ENCODE peak calls at places on chromosomes 1 and 21, in nine cellular contexts. One of them, this sample, is unnamed.

GRCh38 chr1:27658951-27659496 is 13.0 kb downstream of the IFI6 start:
- DNase-seq in AG09319: no peak
- DNase-seq in EL: peak
- DNase-seq in NCI-H1092 treated with DMSO at 0.1 percent for 48 hours: no peak
- DNase-seq in HCT116: no peak
- DNase-seq in activated CD8-positive, alpha-beta memory T cell treated with anti-CD3 and anti-CD28 coated beads for 24 hours: peak
- DNase-seq in HAP-1: peak
- DNase-seq in Peyer's patch: peak
- DNase-seq in stimulated activated CD8-positive, alpha-beta memory T cell treated with anti-CD3 and anti-CD28 coated beads, Interleukin-2, amount 100 ng/mL, for 1 hour: no peak
- DNase-seq in this sample: no peak

GRCh38 chr1:55926906-55927471 is 652.4 kb downstream of the PLPP3 start:
- DNase-seq in Peyer's patch: no peak
- DNase-seq in HCT116: no peak
- DNase-seq in stimulated activated CD8-positive, alpha-beta memory T cell treated with anti-CD3 and anti-CD28 coated beads, Interleukin-2, amount 100 ng/mL, for 1 hour: no peak
- DNase-seq in HAP-1: no peak
- DNase-seq in NCI-H1092 treated with DMSO at 0.1 percent for 48 hours: no peak
- DNase-seq in EL: no peak
- DNase-seq in activated CD8-positive, alpha-beta memory T cell treated with anti-CD3 and anti-CD28 coated beads for 24 hours: no peak
- DNase-seq in AG09319: no peak
- DNase-seq in this sample: no peak

GRCh38 chr1:77484926-77485325 is 197.5 kb downstream of the ZZZ3 start:
- DNase-seq in HAP-1: no peak
- DNase-seq in AG09319: no peak
- DNase-seq in EL: no peak
- DNase-seq in HCT116: no peak
- DNase-seq in Peyer's patch: no peak
- DNase-seq in stimulated activated CD8-positive, alpha-beta memory T cell treated with anti-CD3 and anti-CD28 coated beads, Interleukin-2, amount 100 ng/mL, for 1 hour: no peak
- DNase-seq in activated CD8-positive, alpha-beta memory T cell treated with anti-CD3 and anti-CD28 coated beads for 24 hours: no peak
- DNase-seq in NCI-H1092 treated with DMSO at 0.1 percent for 48 hours: no peak
- DNase-seq in this sample: no peak

GRCh38 chr1:56359036-56359435 is 220.3 kb downstream of the PLPP3 start:
- DNase-seq in HCT116: no peak
- DNase-seq in NCI-H1092 treated with DMSO at 0.1 percent for 48 hours: no peak
- DNase-seq in Peyer's patch: no peak
- DNase-seq in stimulated activated CD8-positive, alpha-beta memory T cell treated with anti-CD3 and anti-CD28 coated beads, Interleukin-2, amount 100 ng/mL, for 1 hour: no peak
- DNase-seq in AG09319: no peak
- DNase-seq in HAP-1: no peak
- DNase-seq in EL: no peak
- DNase-seq in activated CD8-positive, alpha-beta memory T cell treated with anti-CD3 and anti-CD28 coated beads for 24 hours: no peak
- DNase-seq in this sample: no peak

GRCh38 chr1:12539705-12540579 is 78.1 kb downstream of the DHRS3 start:
- DNase-seq in stimulated activated CD8-positive, alpha-beta memory T cell treated with anti-CD3 and anti-CD28 coated beads, Interleukin-2, amount 100 ng/mL, for 1 hour: no peak
- DNase-seq in Peyer's patch: peak
- DNase-seq in EL: peak
- DNase-seq in AG09319: peak
- DNase-seq in HAP-1: no peak
- DNase-seq in activated CD8-positive, alpha-beta memory T cell treated with anti-CD3 and anti-CD28 coated beads for 24 hours: no peak
- DNase-seq in HCT116: peak
- DNase-seq in NCI-H1092 treated with DMSO at 0.1 percent for 48 hours: no peak
- DNase-seq in this sample: peak

GRCh38 chr1:227541796-227542152 is 21.6 kb upstream of the ZNF678 start:
- DNase-seq in HAP-1: no peak
- DNase-seq in activated CD8-positive, alpha-beta memory T cell treated with anti-CD3 and anti-CD28 coated beads for 24 hours: no peak
- DNase-seq in stimulated activated CD8-positive, alpha-beta memory T cell treated with anti-CD3 and anti-CD28 coated beads, Interleukin-2, amount 100 ng/mL, for 1 hour: no peak
- DNase-seq in HCT116: no peak
- DNase-seq in EL: no peak
- DNase-seq in Peyer's patch: no peak
- DNase-seq in AG09319: no peak
- DNase-seq in NCI-H1092 treated with DMSO at 0.1 percent for 48 hours: no peak
- DNase-seq in this sample: no peak

GRCh38 chr1:30511563-30512252 is 211.7 kb downstream of the MATN1 start:
- DNase-seq in HAP-1: no peak
- DNase-seq in NCI-H1092 treated with DMSO at 0.1 percent for 48 hours: no peak
- DNase-seq in stimulated activated CD8-positive, alpha-beta memory T cell treated with anti-CD3 and anti-CD28 coated beads, Interleukin-2, amount 100 ng/mL, for 1 hour: no peak
- DNase-seq in AG09319: no peak
- DNase-seq in HCT116: no peak
- DNase-seq in activated CD8-positive, alpha-beta memory T cell treated with anti-CD3 and anti-CD28 coated beads for 24 hours: peak
- DNase-seq in Peyer's patch: no peak
- DNase-seq in EL: peak
- DNase-seq in this sample: no peak

GRCh38 chr1:42936309-42937078 is 22.2 kb downstream of the SLC2A1 start:
- DNase-seq in Peyer's patch: peak
- DNase-seq in stimulated activated CD8-positive, alpha-beta memory T cell treated with anti-CD3 and anti-CD28 coated beads, Interleukin-2, amount 100 ng/mL, for 1 hour: no peak
- DNase-seq in HAP-1: no peak
- DNase-seq in activated CD8-positive, alpha-beta memory T cell treated with anti-CD3 and anti-CD28 coated beads for 24 hours: peak
- DNase-seq in AG09319: no peak
- DNase-seq in HCT116: peak
- DNase-seq in EL: peak
- DNase-seq in NCI-H1092 treated with DMSO at 0.1 percent for 48 hours: no peak
- DNase-seq in this sample: no peak

GRCh38 chr1:38712046-38712445 is 147.5 kb downstream of the RRAGC start:
- DNase-seq in AG09319: no peak
- DNase-seq in stimulated activated CD8-positive, alpha-beta memory T cell treated with anti-CD3 and anti-CD28 coated beads, Interleukin-2, amount 100 ng/mL, for 1 hour: no peak
- DNase-seq in Peyer's patch: no peak
- DNase-seq in EL: no peak
- DNase-seq in activated CD8-positive, alpha-beta memory T cell treated with anti-CD3 and anti-CD28 coated beads for 24 hours: no peak
- DNase-seq in NCI-H1092 treated with DMSO at 0.1 percent for 48 hours: no peak
- DNase-seq in HCT116: no peak
- DNase-seq in HAP-1: no peak
- DNase-seq in this sample: no peak

GRCh38 chr1:226691257-226691656 is 47.8 kb downstream of the ITPKB start:
- DNase-seq in HCT116: no peak
- DNase-seq in EL: no peak
- DNase-seq in NCI-H1092 treated with DMSO at 0.1 percent for 48 hours: no peak
- DNase-seq in HAP-1: no peak
- DNase-seq in Peyer's patch: no peak
- DNase-seq in AG09319: no peak
- DNase-seq in activated CD8-positive, alpha-beta memory T cell treated with anti-CD3 and anti-CD28 coated beads for 24 hours: no peak
- DNase-seq in stimulated activated CD8-positive, alpha-beta memory T cell treated with anti-CD3 and anti-CD28 coated beads, Interleukin-2, amount 100 ng/mL, for 1 hour: no peak
- DNase-seq in this sample: no peak

GRCh38 chr1:25037174-25038074 is 107.3 kb upstream of the RUNX3 start:
- DNase-seq in AG09319: no peak
- DNase-seq in HCT116: peak
- DNase-seq in EL: peak
- DNase-seq in HAP-1: peak
- DNase-seq in activated CD8-positive, alpha-beta memory T cell treated with anti-CD3 and anti-CD28 coated beads for 24 hours: peak
- DNase-seq in stimulated activated CD8-positive, alpha-beta memory T cell treated with anti-CD3 and anti-CD28 coated beads, Interleukin-2, amount 100 ng/mL, for 1 hour: no peak
- DNase-seq in Peyer's patch: peak
- DNase-seq in NCI-H1092 treated with DMSO at 0.1 percent for 48 hours: no peak
- DNase-seq in this sample: peak

GRCh38 chr1:10835423-10836421 is 39.3 kb upstream of the CASZ1 start:
- DNase-seq in HCT116: peak
- DNase-seq in NCI-H1092 treated with DMSO at 0.1 percent for 48 hours: peak
- DNase-seq in Peyer's patch: no peak
- DNase-seq in AG09319: no peak
- DNase-seq in activated CD8-positive, alpha-beta memory T cell treated with anti-CD3 and anti-CD28 coated beads for 24 hours: no peak
- DNase-seq in stimulated activated CD8-positive, alpha-beta memory T cell treated with anti-CD3 and anti-CD28 coated beads, Interleukin-2, amount 100 ng/mL, for 1 hour: no peak
- DNase-seq in HAP-1: peak
- DNase-seq in EL: peak
- DNase-seq in this sample: peak

GRCh38 chr1:28553229-28553930 is 495 bp downstream of the TRNAU1AP start:
- DNase-seq in HCT116: no peak
- DNase-seq in EL: peak
- DNase-seq in HAP-1: peak
- DNase-seq in AG09319: no peak
- DNase-seq in activated CD8-positive, alpha-beta memory T cell treated with anti-CD3 and anti-CD28 coated beads for 24 hours: no peak
- DNase-seq in stimulated activated CD8-positive, alpha-beta memory T cell treated with anti-CD3 and anti-CD28 coated beads, Interleukin-2, amount 100 ng/mL, for 1 hour: no peak
- DNase-seq in NCI-H1092 treated with DMSO at 0.1 percent for 48 hours: peak
- DNase-seq in Peyer's patch: peak
- DNase-seq in this sample: peak

GRCh38 chr1:159163609-159164008 is 7.8 kb upstream of the CADM3 start:
- DNase-seq in EL: no peak
- DNase-seq in Peyer's patch: no peak
- DNase-seq in activated CD8-positive, alpha-beta memory T cell treated with anti-CD3 and anti-CD28 coated beads for 24 hours: no peak
- DNase-seq in HCT116: no peak
- DNase-seq in stimulated activated CD8-positive, alpha-beta memory T cell treated with anti-CD3 and anti-CD28 coated beads, Interleukin-2, amount 100 ng/mL, for 1 hour: no peak
- DNase-seq in AG09319: no peak
- DNase-seq in HAP-1: no peak
- DNase-seq in NCI-H1092 treated with DMSO at 0.1 percent for 48 hours: peak
- DNase-seq in this sample: no peak

GRCh38 chr1:179747611-179748010 is 4.5 kb downstream of the FAM163A start:
- DNase-seq in stimulated activated CD8-positive, alpha-beta memory T cell treated with anti-CD3 and anti-CD28 coated beads, Interleukin-2, amount 100 ng/mL, for 1 hour: no peak
- DNase-seq in HAP-1: no peak
- DNase-seq in HCT116: no peak
- DNase-seq in AG09319: no peak
- DNase-seq in Peyer's patch: no peak
- DNase-seq in NCI-H1092 treated with DMSO at 0.1 percent for 48 hours: no peak
- DNase-seq in EL: no peak
- DNase-seq in activated CD8-positive, alpha-beta memory T cell treated with anti-CD3 and anti-CD28 coated beads for 24 hours: no peak
- DNase-seq in this sample: no peak

GRCh38 chr1:21045351-21045750 is 131.3 kb downstream of the EIF4G3 start:
- DNase-seq in AG09319: no peak
- DNase-seq in NCI-H1092 treated with DMSO at 0.1 percent for 48 hours: no peak
- DNase-seq in EL: no peak
- DNase-seq in HAP-1: no peak
- DNase-seq in Peyer's patch: no peak
- DNase-seq in stimulated activated CD8-positive, alpha-beta memory T cell treated with anti-CD3 and anti-CD28 coated beads, Interleukin-2, amount 100 ng/mL, for 1 hour: no peak
- DNase-seq in HCT116: no peak
- DNase-seq in activated CD8-positive, alpha-beta memory T cell treated with anti-CD3 and anti-CD28 coated beads for 24 hours: no peak
- DNase-seq in this sample: no peak

GRCh38 chr21:41616063-41616591 is 108.2 kb upstream of the TMPRSS2 start:
- DNase-seq in Peyer's patch: no peak
- DNase-seq in HAP-1: no peak
- DNase-seq in EL: peak
- DNase-seq in activated CD8-positive, alpha-beta memory T cell treated with anti-CD3 and anti-CD28 coated beads for 24 hours: no peak
- DNase-seq in NCI-H1092 treated with DMSO at 0.1 percent for 48 hours: no peak
- DNase-seq in HCT116: no peak
- DNase-seq in stimulated activated CD8-positive, alpha-beta memory T cell treated with anti-CD3 and anti-CD28 coated beads, Interleukin-2, amount 100 ng/mL, for 1 hour: no peak
- DNase-seq in AG09319: peak
- DNase-seq in this sample: no peak

GRCh38 chr1:221816899-221817298 is 75.0 kb upstream of the DUSP10 start:
- DNase-seq in stimulated activated CD8-positive, alpha-beta memory T cell treated with anti-CD3 and anti-CD28 coated beads, Interleukin-2, amount 100 ng/mL, for 1 hour: no peak
- DNase-seq in EL: peak
- DNase-seq in activated CD8-positive, alpha-beta memory T cell treated with anti-CD3 and anti-CD28 coated beads for 24 hours: no peak
- DNase-seq in NCI-H1092 treated with DMSO at 0.1 percent for 48 hours: no peak
- DNase-seq in HAP-1: no peak
- DNase-seq in HCT116: no peak
- DNase-seq in Peyer's patch: no peak
- DNase-seq in AG09319: no peak
- DNase-seq in this sample: no peak

This sample was measured in HEK293T.